ENCODE peak calls at places on chromosomes 1 and 21, in six cellular contexts. One of them, this sample, is unnamed.
A peak's percentile ranks its signal among the peaks of the same experiment; 100 is the strongest.

GRCh38 chr1:94801919-94802546 is 18.1 kb upstream of the SLC44A3 start:
- DNase-seq in lower lobe of right lung: peak; percentile 54
- DNase-seq in IMR-90: peak; percentile 94
- DNase-seq in skeletal muscle cell: peak; percentile 83
- DNase-seq in body of pancreas: peak; percentile 34
- DNase-seq in GM23338: peak; percentile 67
- DNase-seq in this sample: peak; percentile 32

GRCh38 chr1:244843148-244843978 is 7.9 kb downstream of the COX20 start:
- DNase-seq in GM23338: no peak
- DNase-seq in body of pancreas: no peak
- DNase-seq in IMR-90: peak; percentile 42
- DNase-seq in skeletal muscle cell: no peak
- DNase-seq in lower lobe of right lung: no peak
- DNase-seq in this sample: no peak

GRCh38 chr1:24905979-24906720 is 23.9 kb downstream of the RUNX3 start:
- DNase-seq in skeletal muscle cell: no peak
- DNase-seq in body of pancreas: no peak
- DNase-seq in IMR-90: no peak
- DNase-seq in GM23338: no peak
- DNase-seq in lower lobe of right lung: peak; percentile 35
- DNase-seq in this sample: peak; percentile 6

GRCh38 chr1:44267438-44267837 is 54.2 kb downstream of the DMAP1 start:
- DNase-seq in IMR-90: no peak
- DNase-seq in skeletal muscle cell: no peak
- DNase-seq in GM23338: no peak
- DNase-seq in body of pancreas: no peak
- DNase-seq in lower lobe of right lung: no peak
- DNase-seq in this sample: no peak

GRCh38 chr21:30209571-30209970 is 6.3 kb downstream of the CLDN8 start:
- DNase-seq in body of pancreas: no peak
- DNase-seq in IMR-90: no peak
- DNase-seq in GM23338: peak; percentile 24
- DNase-seq in lower lobe of right lung: no peak
- DNase-seq in skeletal muscle cell: no peak
- DNase-seq in this sample: no peak

GRCh38 chr21:37249112-37249904 is 17.8 kb downstream of the VPS26C start:
- DNase-seq in lower lobe of right lung: no peak
- DNase-seq in IMR-90: no peak
- DNase-seq in GM23338: no peak
- DNase-seq in body of pancreas: no peak
- DNase-seq in skeletal muscle cell: no peak
- DNase-seq in this sample: peak; percentile 31

GRCh38 chr1:223715710-223716103 is 3.4 kb downstream of the CAPN2 start:
- DNase-seq in lower lobe of right lung: no peak
- DNase-seq in body of pancreas: no peak
- DNase-seq in skeletal muscle cell: no peak
- DNase-seq in IMR-90: no peak
- DNase-seq in GM23338: no peak
- DNase-seq in this sample: no peak

GRCh38 chr1:198491596-198491995 is 48.9 kb downstream of the ATP6V1G3 start:
- DNase-seq in GM23338: no peak
- DNase-seq in lower lobe of right lung: no peak
- DNase-seq in body of pancreas: no peak
- DNase-seq in skeletal muscle cell: no peak
- DNase-seq in IMR-90: no peak
- DNase-seq in this sample: no peak

GRCh38 chr1:219507432-219507831 is 105.5 kb downstream of the ZC3H11B start:
- DNase-seq in skeletal muscle cell: no peak
- DNase-seq in IMR-90: no peak
- DNase-seq in body of pancreas: no peak
- DNase-seq in GM23338: no peak
- DNase-seq in lower lobe of right lung: no peak
- DNase-seq in this sample: peak; percentile 44

GRCh38 chr1:247474367-247474766 is 16.5 kb upstream of the OR2B11 start:
- DNase-seq in IMR-90: no peak
- DNase-seq in GM23338: peak; percentile 33
- DNase-seq in skeletal muscle cell: no peak
- DNase-seq in lower lobe of right lung: no peak
- DNase-seq in body of pancreas: no peak
- DNase-seq in this sample: no peak

GRCh38 chr21:19461481-19462205 is 1058.1 kb upstream of the TMPRSS15 start:
- DNase-seq in skeletal muscle cell: no peak
- DNase-seq in lower lobe of right lung: no peak
- DNase-seq in GM23338: no peak
- DNase-seq in body of pancreas: no peak
- DNase-seq in IMR-90: no peak
- DNase-seq in this sample: peak; percentile 10

GRCh38 chr1:39269349-39269748 is 64.9 kb downstream of the MACF1 start:
- DNase-seq in skeletal muscle cell: no peak
- DNase-seq in lower lobe of right lung: no peak
- DNase-seq in GM23338: no peak
- DNase-seq in IMR-90: no peak
- DNase-seq in body of pancreas: no peak
- DNase-seq in this sample: no peak

GRCh38 chr1:16606106-16606505 is 7.3 kb downstream of the NBPF1 start:
- DNase-seq in lower lobe of right lung: no peak
- DNase-seq in skeletal muscle cell: no peak
- DNase-seq in body of pancreas: no peak
- DNase-seq in GM23338: no peak
- DNase-seq in IMR-90: no peak
- DNase-seq in this sample: no peak

GRCh38 chr1:167548059-167548932 is 5.3 kb downstream of the CREG1 start:
- DNase-seq in skeletal muscle cell: peak; percentile 46
- DNase-seq in lower lobe of right lung: no peak
- DNase-seq in IMR-90: peak; percentile 53
- DNase-seq in body of pancreas: no peak
- DNase-seq in GM23338: no peak
- DNase-seq in this sample: no peak

GRCh38 chr1:37602750-37603694 is 7.3 kb upstream of the GNL2 start:
- DNase-seq in GM23338: peak; percentile 89
- DNase-seq in IMR-90: peak; percentile 16
- DNase-seq in body of pancreas: peak; percentile 19
- DNase-seq in skeletal muscle cell: no peak
- DNase-seq in lower lobe of right lung: no peak
- DNase-seq in this sample: peak; percentile 57

GRCh38 chr21:31078796-31079195 is 40.5 kb upstream of the KRTAP19-8 start:
- DNase-seq in body of pancreas: no peak
- DNase-seq in IMR-90: no peak
- DNase-seq in skeletal muscle cell: no peak
- DNase-seq in lower lobe of right lung: no peak
- DNase-seq in GM23338: no peak
- DNase-seq in this sample: peak; percentile 60

GRCh38 chr1:4655674-4656532 is 1.5 kb downstream of the AJAP1 start:
- DNase-seq in GM23338: no peak
- DNase-seq in lower lobe of right lung: no peak
- DNase-seq in skeletal muscle cell: no peak
- DNase-seq in IMR-90: no peak
- DNase-seq in body of pancreas: peak; percentile 45
- DNase-seq in this sample: peak; percentile 18

GRCh38 chr21:34636961-34637360 is 22.0 kb upstream of the RCAN1 start:
- DNase-seq in GM23338: no peak
- DNase-seq in lower lobe of right lung: no peak
- DNase-seq in IMR-90: no peak
- DNase-seq in skeletal muscle cell: no peak
- DNase-seq in body of pancreas: no peak
- DNase-seq in this sample: no peak

GRCh38 chr1:108830119-108831008 is 26.5 kb downstream of the AKNAD1 start:
- DNase-seq in skeletal muscle cell: peak; percentile 98
- DNase-seq in GM23338: peak; percentile 23
- DNase-seq in lower lobe of right lung: peak; percentile 58
- DNase-seq in IMR-90: peak; percentile 99
- DNase-seq in body of pancreas: peak; percentile 27
- DNase-seq in this sample: no peak

GRCh38 chr1:33147997-33148314 is 33.9 kb downstream of the TRIM62 start:
- DNase-seq in lower lobe of right lung: no peak
- DNase-seq in body of pancreas: no peak
- DNase-seq in skeletal muscle cell: no peak
- DNase-seq in IMR-90: peak; percentile 59
- DNase-seq in GM23338: peak; percentile 79
- DNase-seq in this sample: peak; percentile 13

GRCh38 chr1:218368686-218369085 is 23.6 kb downstream of the TGFB2 start:
- DNase-seq in lower lobe of right lung: no peak
- DNase-seq in skeletal muscle cell: no peak
- DNase-seq in GM23338: no peak
- DNase-seq in IMR-90: no peak
- DNase-seq in body of pancreas: no peak
- DNase-seq in this sample: no peak

GRCh38 chr1:235720544-235720943 is 71.0 kb upstream of the GNG4 start:
- DNase-seq in lower lobe of right lung: no peak
- DNase-seq in GM23338: no peak
- DNase-seq in skeletal muscle cell: no peak
- DNase-seq in body of pancreas: no peak
- DNase-seq in IMR-90: peak; percentile 67
- DNase-seq in this sample: no peak

GRCh38 chr1:26337625-26338024 is 16.3 kb downstream of the CRYBG2 start:
- DNase-seq in lower lobe of right lung: no peak
- DNase-seq in IMR-90: no peak
- DNase-seq in GM23338: no peak
- DNase-seq in skeletal muscle cell: no peak
- DNase-seq in body of pancreas: no peak
- DNase-seq in this sample: no peak

GRCh38 chr1:69649383-69649782 is 81.7 kb downstream of the LRRC7 start:
- DNase-seq in body of pancreas: no peak
- DNase-seq in GM23338: no peak
- DNase-seq in skeletal muscle cell: no peak
- DNase-seq in IMR-90: no peak
- DNase-seq in lower lobe of right lung: no peak
- DNase-seq in this sample: no peak

GRCh38 chr1:175963740-175964139 is 220.3 kb upstream of the TNR start:
- DNase-seq in IMR-90: no peak
- DNase-seq in skeletal muscle cell: no peak
- DNase-seq in GM23338: no peak
- DNase-seq in lower lobe of right lung: no peak
- DNase-seq in body of pancreas: no peak
- DNase-seq in this sample: no peak

GRCh38 chr1:56285554-56286402 is 293.6 kb downstream of the PLPP3 start:
- DNase-seq in lower lobe of right lung: no peak
- DNase-seq in GM23338: no peak
- DNase-seq in body of pancreas: no peak
- DNase-seq in skeletal muscle cell: no peak
- DNase-seq in IMR-90: no peak
- DNase-seq in this sample: no peak

DNA sequence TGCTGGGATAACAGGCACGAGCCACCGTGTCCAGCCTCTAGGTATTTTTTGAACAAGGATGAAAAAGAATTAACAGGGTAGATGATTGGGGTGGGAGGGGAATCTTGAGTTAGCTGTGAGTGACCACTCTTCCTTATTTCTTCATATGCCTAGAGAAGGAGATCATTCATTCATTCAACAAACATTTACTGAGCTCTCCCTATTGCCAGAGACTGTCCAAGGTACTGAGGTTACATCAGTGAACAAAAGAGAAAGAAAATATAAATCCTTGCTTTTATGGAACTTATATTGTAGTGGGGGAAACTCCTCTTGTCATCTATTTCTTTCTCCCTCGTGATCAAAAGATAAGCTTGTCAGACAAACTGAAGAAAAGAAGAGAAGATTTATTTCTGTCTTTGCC is 62.9 kb downstream of the S1PR1 start:
- DNase-seq in body of pancreas: no peak
- DNase-seq in GM23338: no peak
- DNase-seq in IMR-90: no peak
- DNase-seq in lower lobe of right lung: no peak
- DNase-seq in skeletal muscle cell: no peak
- DNase-seq in this sample: no peak
- H3K4me3 ChIP-seq in body of pancreas: no peak overlapping the region
- H3K4me3 ChIP-seq in GM23338: no peak overlapping the region
- H3K4me3 ChIP-seq in IMR-90: no peak overlapping the region
- H3K4me3 ChIP-seq in lower lobe of right lung: no peak overlapping the region
- H3K4me3 ChIP-seq in skeletal muscle cell: no peak overlapping the region
- H3K4me3 ChIP-seq in this sample: no peak overlapping the region

GRCh38 chr1:210557426-210558077 is 228.8 kb downstream of the HHAT start:
- DNase-seq in GM23338: no peak
- DNase-seq in body of pancreas: no peak
- DNase-seq in lower lobe of right lung: no peak
- DNase-seq in IMR-90: no peak
- DNase-seq in skeletal muscle cell: no peak
- DNase-seq in this sample: no peak

GRCh38 chr1:210558302-210558701 is 229.6 kb downstream of the HHAT start:
- DNase-seq in GM23338: no peak
- DNase-seq in lower lobe of right lung: peak; percentile 47
- DNase-seq in body of pancreas: peak; percentile 49
- DNase-seq in IMR-90: peak; percentile 4
- DNase-seq in skeletal muscle cell: no peak
- DNase-seq in this sample: no peak

GRCh38 chr1:210554382-210554781 is 225.7 kb downstream of the HHAT start:
- DNase-seq in body of pancreas: no peak
- DNase-seq in lower lobe of right lung: no peak
- DNase-seq in skeletal muscle cell: no peak
- DNase-seq in IMR-90: no peak
- DNase-seq in GM23338: no peak
- DNase-seq in this sample: no peak

DNA sequence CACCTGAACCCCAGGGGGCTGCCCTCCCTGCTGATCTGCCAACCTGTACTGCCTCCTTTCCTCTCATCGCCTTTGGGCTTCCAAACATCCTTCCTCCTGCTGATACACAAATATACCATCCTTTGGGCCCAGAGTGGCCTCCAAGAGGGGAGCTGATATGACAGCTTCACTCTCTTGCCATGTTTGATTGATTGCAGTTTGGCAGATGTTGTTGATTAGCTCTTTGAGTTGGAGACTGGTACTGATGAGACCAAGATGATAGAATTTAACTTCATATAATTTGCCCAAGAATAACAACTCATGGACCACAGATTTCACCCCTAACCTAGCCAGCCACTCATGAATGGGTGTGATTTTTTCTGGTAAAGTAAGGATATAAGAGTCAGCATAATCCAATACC is 227.8 kb downstream of the HHAT start:
- DNase-seq in skeletal muscle cell: no peak
- DNase-seq in lower lobe of right lung: no peak
- DNase-seq in body of pancreas: no peak
- DNase-seq in GM23338: no peak
- DNase-seq in IMR-90: no peak
- DNase-seq in this sample: no peak
- H3K4me3 ChIP-seq in skeletal muscle cell: no peak overlapping the region
- H3K4me3 ChIP-seq in lower lobe of right lung: no peak overlapping the region
- H3K4me3 ChIP-seq in body of pancreas: no peak overlapping the region
- H3K4me3 ChIP-seq in GM23338: no peak overlapping the region
- H3K4me3 ChIP-seq in IMR-90: no peak overlapping the region
- H3K4me3 ChIP-seq in this sample: no peak overlapping the region

GRCh38 chr1:155969377-155969791 is 9.0 kb downstream of the ARHGEF2 start:
- DNase-seq in skeletal muscle cell: no peak
- DNase-seq in body of pancreas: no peak
- DNase-seq in IMR-90: no peak
- DNase-seq in lower lobe of right lung: no peak
- DNase-seq in GM23338: no peak
- DNase-seq in this sample: no peak
- H3K4me3 ChIP-seq in skeletal muscle cell: no peak overlapping the region
- H3K4me3 ChIP-seq in body of pancreas: no peak overlapping the region
- H3K4me3 ChIP-seq in IMR-90: no peak overlapping the region
- H3K4me3 ChIP-seq in lower lobe of right lung: no peak overlapping the region
- H3K4me3 ChIP-seq in GM23338: no peak overlapping the region
- H3K4me3 ChIP-seq in this sample: no peak overlapping the region

DNA sequence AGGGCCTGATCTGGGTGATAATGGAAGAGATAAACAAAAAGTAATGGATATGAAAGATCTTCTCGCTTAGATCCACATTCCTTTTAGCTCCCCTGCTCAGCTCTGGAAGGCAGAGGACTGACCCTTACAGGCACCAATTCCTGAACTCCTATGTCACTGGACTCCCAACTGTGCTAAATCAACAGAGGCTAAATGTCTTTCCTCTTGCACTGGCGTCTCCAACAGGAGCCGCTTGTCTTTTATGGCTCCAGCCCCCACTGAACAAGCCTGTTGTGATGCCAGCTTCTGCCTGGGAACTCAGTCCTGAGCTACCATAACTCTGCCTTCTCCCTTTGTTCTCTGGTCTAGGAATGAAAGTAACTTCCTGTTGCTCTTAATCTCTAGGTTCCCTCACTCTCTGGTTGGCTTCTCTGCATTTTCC is 142.1 kb upstream of the COL11A1 start:
- DNase-seq in GM23338: peak; percentile 74
- DNase-seq in skeletal muscle cell: no peak
- DNase-seq in body of pancreas: no peak
- DNase-seq in lower lobe of right lung: no peak
- DNase-seq in IMR-90: peak; percentile 41
- DNase-seq in this sample: no peak
- H3K4me3 ChIP-seq in GM23338: no peak overlapping the region
- H3K4me3 ChIP-seq in skeletal muscle cell: no peak overlapping the region
- H3K4me3 ChIP-seq in body of pancreas: no peak overlapping the region
- H3K4me3 ChIP-seq in lower lobe of right lung: no peak overlapping the region
- H3K4me3 ChIP-seq in IMR-90: no peak overlapping the region
- H3K4me3 ChIP-seq in this sample: no peak overlapping the region

This sample was measured in GM12865.